ENCODE peak calls at places on chromosomes 1 and 21, in seven cellular contexts. One of them, this sample, is unnamed.

GRCh38 chr1:160046494-160047115 is 14.8 kb upstream of the PIGM start:
- DNase-seq in stimulated activated CD4-positive, alpha-beta T cell treated with anti-CD3 and anti-CD28 coated beads, Interleukin-1b, Interleukin-23, amount 100 ng/mL, for 4 hours: peak
- DNase-seq in dermis blood vessel endothelial cell: peak
- DNase-seq in fibroblast of the conjunctiva: peak
- DNase-seq in mucosa of gallbladder: peak
- DNase-seq in NCI-H2171 treated with DMSO at 0.1 percent for 48 hours: peak
- DNase-seq in HT1080: peak
- DNase-seq in this sample: peak

GRCh38 chr1:229371624-229372023 is 28.8 kb upstream of the CCSAP start:
- DNase-seq in stimulated activated CD4-positive, alpha-beta T cell treated with anti-CD3 and anti-CD28 coated beads, Interleukin-1b, Interleukin-23, amount 100 ng/mL, for 4 hours: no peak
- DNase-seq in dermis blood vessel endothelial cell: no peak
- DNase-seq in fibroblast of the conjunctiva: no peak
- DNase-seq in mucosa of gallbladder: no peak
- DNase-seq in NCI-H2171 treated with DMSO at 0.1 percent for 48 hours: no peak
- DNase-seq in HT1080: no peak
- DNase-seq in this sample: no peak

GRCh38 chr21:44497641-44498243 is 42.3 kb downstream of the KRTAP10-1 start:
- DNase-seq in stimulated activated CD4-positive, alpha-beta T cell treated with anti-CD3 and anti-CD28 coated beads, Interleukin-1b, Interleukin-23, amount 100 ng/mL, for 4 hours: no peak
- DNase-seq in dermis blood vessel endothelial cell: no peak
- DNase-seq in fibroblast of the conjunctiva: no peak
- DNase-seq in mucosa of gallbladder: no peak
- DNase-seq in NCI-H2171 treated with DMSO at 0.1 percent for 48 hours: peak
- DNase-seq in HT1080: no peak
- DNase-seq in this sample: no peak

GRCh38 chr1:40976952-40977690 is 2.4 kb upstream of the CTPS1 start:
- DNase-seq in stimulated activated CD4-positive, alpha-beta T cell treated with anti-CD3 and anti-CD28 coated beads, Interleukin-1b, Interleukin-23, amount 100 ng/mL, for 4 hours: no peak
- DNase-seq in dermis blood vessel endothelial cell: no peak
- DNase-seq in fibroblast of the conjunctiva: no peak
- DNase-seq in mucosa of gallbladder: no peak
- DNase-seq in NCI-H2171 treated with DMSO at 0.1 percent for 48 hours: no peak
- DNase-seq in HT1080: no peak
- DNase-seq in this sample: peak

GRCh38 chr1:96309783-96310182 is 411.8 kb upstream of the PTBP2 start:
- DNase-seq in stimulated activated CD4-positive, alpha-beta T cell treated with anti-CD3 and anti-CD28 coated beads, Interleukin-1b, Interleukin-23, amount 100 ng/mL, for 4 hours: no peak
- DNase-seq in dermis blood vessel endothelial cell: no peak
- DNase-seq in fibroblast of the conjunctiva: peak
- DNase-seq in mucosa of gallbladder: no peak
- DNase-seq in NCI-H2171 treated with DMSO at 0.1 percent for 48 hours: no peak
- DNase-seq in HT1080: peak
- DNase-seq in this sample: no peak

GRCh38 chr1:109756848-109757521 is 6.7 kb downstream of the EPS8L3 start:
- DNase-seq in stimulated activated CD4-positive, alpha-beta T cell treated with anti-CD3 and anti-CD28 coated beads, Interleukin-1b, Interleukin-23, amount 100 ng/mL, for 4 hours: no peak
- DNase-seq in dermis blood vessel endothelial cell: no peak
- DNase-seq in fibroblast of the conjunctiva: no peak
- DNase-seq in mucosa of gallbladder: no peak
- DNase-seq in NCI-H2171 treated with DMSO at 0.1 percent for 48 hours: no peak
- DNase-seq in HT1080: no peak
- DNase-seq in this sample: no peak

GRCh38 chr1:155478270-155478852 is 84.2 kb downstream of the ASH1L start:
- DNase-seq in stimulated activated CD4-positive, alpha-beta T cell treated with anti-CD3 and anti-CD28 coated beads, Interleukin-1b, Interleukin-23, amount 100 ng/mL, for 4 hours: no peak
- DNase-seq in dermis blood vessel endothelial cell: no peak
- DNase-seq in fibroblast of the conjunctiva: no peak
- DNase-seq in mucosa of gallbladder: no peak
- DNase-seq in NCI-H2171 treated with DMSO at 0.1 percent for 48 hours: no peak
- DNase-seq in HT1080: no peak
- DNase-seq in this sample: no peak

GRCh38 chr1:208160259-208160819 is 83.8 kb downstream of the PLXNA2 start:
- DNase-seq in stimulated activated CD4-positive, alpha-beta T cell treated with anti-CD3 and anti-CD28 coated beads, Interleukin-1b, Interleukin-23, amount 100 ng/mL, for 4 hours: no peak
- DNase-seq in dermis blood vessel endothelial cell: no peak
- DNase-seq in fibroblast of the conjunctiva: no peak
- DNase-seq in mucosa of gallbladder: no peak
- DNase-seq in NCI-H2171 treated with DMSO at 0.1 percent for 48 hours: no peak
- DNase-seq in HT1080: no peak
- DNase-seq in this sample: peak

GRCh38 chr1:245843101-245843500 is 664.0 kb downstream of the SMYD3 start:
- DNase-seq in stimulated activated CD4-positive, alpha-beta T cell treated with anti-CD3 and anti-CD28 coated beads, Interleukin-1b, Interleukin-23, amount 100 ng/mL, for 4 hours: no peak
- DNase-seq in dermis blood vessel endothelial cell: no peak
- DNase-seq in fibroblast of the conjunctiva: no peak
- DNase-seq in mucosa of gallbladder: no peak
- DNase-seq in NCI-H2171 treated with DMSO at 0.1 percent for 48 hours: no peak
- DNase-seq in HT1080: no peak
- DNase-seq in this sample: no peak

GRCh38 chr1:206833131-206833530 is 32.3 kb upstream of the IL20 start:
- DNase-seq in stimulated activated CD4-positive, alpha-beta T cell treated with anti-CD3 and anti-CD28 coated beads, Interleukin-1b, Interleukin-23, amount 100 ng/mL, for 4 hours: no peak
- DNase-seq in dermis blood vessel endothelial cell: no peak
- DNase-seq in fibroblast of the conjunctiva: no peak
- DNase-seq in mucosa of gallbladder: no peak
- DNase-seq in NCI-H2171 treated with DMSO at 0.1 percent for 48 hours: no peak
- DNase-seq in HT1080: no peak
- DNase-seq in this sample: no peak

GRCh38 chr1:230972855-230973271 is 5.8 kb downstream of the TTC13 start:
- DNase-seq in stimulated activated CD4-positive, alpha-beta T cell treated with anti-CD3 and anti-CD28 coated beads, Interleukin-1b, Interleukin-23, amount 100 ng/mL, for 4 hours: peak
- DNase-seq in dermis blood vessel endothelial cell: peak
- DNase-seq in fibroblast of the conjunctiva: no peak
- DNase-seq in mucosa of gallbladder: no peak
- DNase-seq in NCI-H2171 treated with DMSO at 0.1 percent for 48 hours: no peak
- DNase-seq in HT1080: peak
- DNase-seq in this sample: no peak

GRCh38 chr1:62271932-62272728 is 47.1 kb downstream of the KANK4 start:
- DNase-seq in stimulated activated CD4-positive, alpha-beta T cell treated with anti-CD3 and anti-CD28 coated beads, Interleukin-1b, Interleukin-23, amount 100 ng/mL, for 4 hours: peak
- DNase-seq in dermis blood vessel endothelial cell: no peak
- DNase-seq in fibroblast of the conjunctiva: no peak
- DNase-seq in mucosa of gallbladder: no peak
- DNase-seq in NCI-H2171 treated with DMSO at 0.1 percent for 48 hours: no peak
- DNase-seq in HT1080: peak
- DNase-seq in this sample: no peak

GRCh38 chr1:35112668-35113067 is 33.5 kb downstream of the ZMYM1 start:
- DNase-seq in stimulated activated CD4-positive, alpha-beta T cell treated with anti-CD3 and anti-CD28 coated beads, Interleukin-1b, Interleukin-23, amount 100 ng/mL, for 4 hours: no peak
- DNase-seq in dermis blood vessel endothelial cell: peak
- DNase-seq in fibroblast of the conjunctiva: no peak
- DNase-seq in mucosa of gallbladder: no peak
- DNase-seq in NCI-H2171 treated with DMSO at 0.1 percent for 48 hours: no peak
- DNase-seq in HT1080: no peak
- DNase-seq in this sample: no peak

GRCh38 chr1:240474133-240474614 is 137.8 kb downstream of the GREM2 start:
- DNase-seq in stimulated activated CD4-positive, alpha-beta T cell treated with anti-CD3 and anti-CD28 coated beads, Interleukin-1b, Interleukin-23, amount 100 ng/mL, for 4 hours: no peak
- DNase-seq in dermis blood vessel endothelial cell: no peak
- DNase-seq in fibroblast of the conjunctiva: peak
- DNase-seq in mucosa of gallbladder: no peak
- DNase-seq in NCI-H2171 treated with DMSO at 0.1 percent for 48 hours: no peak
- DNase-seq in HT1080: peak
- DNase-seq in this sample: no peak

GRCh38 chr1:94422115-94422820 is 4.1 kb downstream of the ABCD3 start:
- DNase-seq in stimulated activated CD4-positive, alpha-beta T cell treated with anti-CD3 and anti-CD28 coated beads, Interleukin-1b, Interleukin-23, amount 100 ng/mL, for 4 hours: no peak
- DNase-seq in dermis blood vessel endothelial cell: no peak
- DNase-seq in fibroblast of the conjunctiva: no peak
- DNase-seq in mucosa of gallbladder: no peak
- DNase-seq in NCI-H2171 treated with DMSO at 0.1 percent for 48 hours: no peak
- DNase-seq in HT1080: peak
- DNase-seq in this sample: no peak

GRCh38 chr1:231734417-231734816 is 107.8 kb downstream of the DISC1 start:
- DNase-seq in stimulated activated CD4-positive, alpha-beta T cell treated with anti-CD3 and anti-CD28 coated beads, Interleukin-1b, Interleukin-23, amount 100 ng/mL, for 4 hours: no peak
- DNase-seq in dermis blood vessel endothelial cell: no peak
- DNase-seq in fibroblast of the conjunctiva: no peak
- DNase-seq in mucosa of gallbladder: peak
- DNase-seq in NCI-H2171 treated with DMSO at 0.1 percent for 48 hours: no peak
- DNase-seq in HT1080: no peak
- DNase-seq in this sample: no peak

GRCh38 chr1:44072204-44072603 is 40.9 kb upstream of the SLC6A9 start:
- DNase-seq in stimulated activated CD4-positive, alpha-beta T cell treated with anti-CD3 and anti-CD28 coated beads, Interleukin-1b, Interleukin-23, amount 100 ng/mL, for 4 hours: no peak
- DNase-seq in dermis blood vessel endothelial cell: peak
- DNase-seq in fibroblast of the conjunctiva: peak
- DNase-seq in mucosa of gallbladder: no peak
- DNase-seq in NCI-H2171 treated with DMSO at 0.1 percent for 48 hours: no peak
- DNase-seq in HT1080: peak
- DNase-seq in this sample: no peak

GRCh38 chr1:92446990-92447681 is 39.6 kb downstream of the GFI1 start:
- DNase-seq in stimulated activated CD4-positive, alpha-beta T cell treated with anti-CD3 and anti-CD28 coated beads, Interleukin-1b, Interleukin-23, amount 100 ng/mL, for 4 hours: no peak
- DNase-seq in dermis blood vessel endothelial cell: no peak
- DNase-seq in fibroblast of the conjunctiva: no peak
- DNase-seq in mucosa of gallbladder: no peak
- DNase-seq in NCI-H2171 treated with DMSO at 0.1 percent for 48 hours: no peak
- DNase-seq in HT1080: peak
- DNase-seq in this sample: no peak